ENCODE peak calls at places on chromosomes 11 and 22, in four cellular contexts. One of them, this sample, is unnamed.

GRCh38 chr11:3171931-3172560 is 6.9 kb upstream of the OSBPL5 start:
- DNase-seq in GM12878: no peak
- DNase-seq in A549: no peak
- DNase-seq in HepG2: no peak
- DNase-seq in this sample: no peak

GRCh38 chr22:38239101-38239761 is 33.6 kb downstream of the TMEM184B start:
- DNase-seq in A549: peak
- DNase-seq in GM12878: no peak
- DNase-seq in HepG2: no peak
- DNase-seq in this sample: no peak

GRCh38 chr11:130980463-130980862 is 64.2 kb upstream of the SNX19 start:
- DNase-seq in A549: no peak
- DNase-seq in GM12878: no peak
- DNase-seq in HepG2: no peak
- DNase-seq in this sample: no peak

GRCh38 chr11:120401506-120401905 is 65.3 kb downstream of the ARHGEF12 start:
- DNase-seq in GM12878: no peak
- DNase-seq in HepG2: no peak
- DNase-seq in A549: no peak
- DNase-seq in this sample: no peak

GRCh38 chr11:117187428-117187798 is 8.9 kb downstream of the SIDT2 start:
- DNase-seq in HepG2: no peak
- DNase-seq in GM12878: no peak
- DNase-seq in A549: no peak
- DNase-seq in this sample: no peak

GRCh38 chr11:65576867-65577755 is 1.3 kb downstream of the EHBP1L1 start:
- DNase-seq in HepG2: peak
- DNase-seq in GM12878: no peak
- DNase-seq in A549: peak
- DNase-seq in this sample: no peak

GRCh38 chr11:116193321-116194114 is 579.3 kb downstream of the BUD13 start:
- DNase-seq in GM12878: no peak
- DNase-seq in HepG2: peak
- DNase-seq in A549: peak
- DNase-seq in this sample: peak

GRCh38 chr22:46355369-46355995 is 20.0 kb downstream of the TRMU start:
- DNase-seq in HepG2: peak
- DNase-seq in A549: peak
- DNase-seq in GM12878: no peak
- DNase-seq in this sample: peak

GRCh38 chr22:29156507-29156906 is 49.2 kb upstream of the EMID1 start:
- DNase-seq in HepG2: peak
- DNase-seq in GM12878: no peak
- DNase-seq in A549: no peak
- DNase-seq in this sample: no peak

GRCh38 chr11:109946322-109946846 is 146.8 kb upstream of the ZC3H12C start:
- DNase-seq in GM12878: peak
- DNase-seq in HepG2: peak
- DNase-seq in A549: peak
- DNase-seq in this sample: peak

GRCh38 chr11:31956310-31956709 is 134.6 kb upstream of the RCN1 start:
- DNase-seq in HepG2: no peak
- DNase-seq in GM12878: no peak
- DNase-seq in A549: no peak
- DNase-seq in this sample: no peak

GRCh38 chr11:71305451-71306125 is 53.2 kb upstream of the SHANK2 start:
- DNase-seq in GM12878: no peak
- DNase-seq in A549: no peak
- DNase-seq in HepG2: no peak
- DNase-seq in this sample: no peak

GRCh38 chr11:75279273-75279672 is 38.7 kb downstream of the TPBGL start:
- DNase-seq in GM12878: no peak
- DNase-seq in A549: no peak
- DNase-seq in HepG2: no peak
- DNase-seq in this sample: no peak

GRCh38 chr11:59011672-59012071 is 72.4 kb downstream of the GLYATL1 start:
- DNase-seq in HepG2: no peak
- DNase-seq in GM12878: no peak
- DNase-seq in A549: no peak
- DNase-seq in this sample: no peak

GRCh38 chr11:85951428-85952107 is 96.4 kb downstream of the CCDC83 start:
- DNase-seq in GM12878: no peak
- DNase-seq in A549: no peak
- DNase-seq in HepG2: no peak
- DNase-seq in this sample: no peak

GRCh38 chr22:38240734-38241252 is 32.0 kb downstream of the TMEM184B start:
- DNase-seq in A549: peak
- DNase-seq in HepG2: no peak
- DNase-seq in GM12878: no peak
- DNase-seq in this sample: no peak

GRCh38 chr11:15569626-15570025 is 454.9 kb downstream of the INSC start:
- DNase-seq in GM12878: no peak
- DNase-seq in A549: no peak
- DNase-seq in HepG2: no peak
- DNase-seq in this sample: no peak

GRCh38 chr11:111064118-111064517 is 181.4 kb upstream of the POU2AF2 start:
- DNase-seq in A549: no peak
- DNase-seq in HepG2: no peak
- DNase-seq in GM12878: no peak
- DNase-seq in this sample: no peak

GRCh38 chr22:24727218-24727851 is 47.2 kb downstream of the PIWIL3 start:
- DNase-seq in HepG2: peak
- DNase-seq in A549: peak
- DNase-seq in GM12878: no peak
- DNase-seq in this sample: peak

GRCh38 chr11:117187799-117188481 is 9.4 kb downstream of the SIDT2 start:
- DNase-seq in HepG2: no peak
- DNase-seq in GM12878: no peak
- DNase-seq in A549: no peak
- DNase-seq in this sample: peak

GRCh38 chr22:50523806-50524663 is 1.4 kb downstream of the SCO2 start:
- DNase-seq in GM12878: no peak
- DNase-seq in HepG2: no peak
- DNase-seq in A549: no peak
- DNase-seq in this sample: peak

GRCh38 chr11:7536102-7536501 is 22.3 kb downstream of the PPFIBP2 start:
- DNase-seq in A549: peak
- DNase-seq in HepG2: no peak
- DNase-seq in GM12878: no peak
- DNase-seq in this sample: peak

GRCh38 chr22:33418483-33418882 is 360.3 kb upstream of the SYN3 start:
- DNase-seq in HepG2: no peak
- DNase-seq in GM12878: no peak
- DNase-seq in A549: no peak
- DNase-seq in this sample: no peak

GRCh38 chr11:18706330-18707243 is 8.0 kb downstream of the TMEM86A start:
- DNase-seq in HepG2: no peak
- DNase-seq in GM12878: no peak
- DNase-seq in A549: no peak
- DNase-seq in this sample: peak

GRCh38 chr11:7484645-7485044 is 661 bp upstream of the OLFML1 start:
- DNase-seq in HepG2: no peak
- DNase-seq in GM12878: no peak
- DNase-seq in A549: no peak
- DNase-seq in this sample: no peak

GRCh38 chr11:134332189-134332631 is 422 bp downstream of the GLB1L2 start:
- DNase-seq in A549: no peak
- DNase-seq in GM12878: no peak
- DNase-seq in HepG2: no peak
- DNase-seq in this sample: peak

GRCh38 chr22:27460596-27461347 is 340.8 kb downstream of the MN1 start:
- DNase-seq in GM12878: no peak
- DNase-seq in HepG2: no peak
- DNase-seq in A549: no peak
- DNase-seq in this sample: no peak

GRCh38 chr11:66529069-66529468 is 16.8 kb downstream of the ZDHHC24 start:
- DNase-seq in HepG2: no peak
- DNase-seq in A549: no peak
- DNase-seq in GM12878: no peak
- DNase-seq in this sample: no peak

GRCh38 chr11:65616575-65617001 is 1.0 kb downstream of the PCNX3 start:
- DNase-seq in A549: no peak
- DNase-seq in GM12878: no peak
- DNase-seq in HepG2: peak
- DNase-seq in this sample: no peak

GRCh38 chr11:93478841-93479240 is 64.3 kb downstream of the SMCO4 start:
- DNase-seq in GM12878: no peak
- DNase-seq in HepG2: no peak
- DNase-seq in A549: no peak
- DNase-seq in this sample: no peak

GRCh38 chr11:84249344-84250135 is 963.4 kb upstream of the CCDC90B start:
- DNase-seq in HepG2: no peak
- DNase-seq in GM12878: peak
- DNase-seq in A549: no peak
- DNase-seq in this sample: no peak

DNA sequence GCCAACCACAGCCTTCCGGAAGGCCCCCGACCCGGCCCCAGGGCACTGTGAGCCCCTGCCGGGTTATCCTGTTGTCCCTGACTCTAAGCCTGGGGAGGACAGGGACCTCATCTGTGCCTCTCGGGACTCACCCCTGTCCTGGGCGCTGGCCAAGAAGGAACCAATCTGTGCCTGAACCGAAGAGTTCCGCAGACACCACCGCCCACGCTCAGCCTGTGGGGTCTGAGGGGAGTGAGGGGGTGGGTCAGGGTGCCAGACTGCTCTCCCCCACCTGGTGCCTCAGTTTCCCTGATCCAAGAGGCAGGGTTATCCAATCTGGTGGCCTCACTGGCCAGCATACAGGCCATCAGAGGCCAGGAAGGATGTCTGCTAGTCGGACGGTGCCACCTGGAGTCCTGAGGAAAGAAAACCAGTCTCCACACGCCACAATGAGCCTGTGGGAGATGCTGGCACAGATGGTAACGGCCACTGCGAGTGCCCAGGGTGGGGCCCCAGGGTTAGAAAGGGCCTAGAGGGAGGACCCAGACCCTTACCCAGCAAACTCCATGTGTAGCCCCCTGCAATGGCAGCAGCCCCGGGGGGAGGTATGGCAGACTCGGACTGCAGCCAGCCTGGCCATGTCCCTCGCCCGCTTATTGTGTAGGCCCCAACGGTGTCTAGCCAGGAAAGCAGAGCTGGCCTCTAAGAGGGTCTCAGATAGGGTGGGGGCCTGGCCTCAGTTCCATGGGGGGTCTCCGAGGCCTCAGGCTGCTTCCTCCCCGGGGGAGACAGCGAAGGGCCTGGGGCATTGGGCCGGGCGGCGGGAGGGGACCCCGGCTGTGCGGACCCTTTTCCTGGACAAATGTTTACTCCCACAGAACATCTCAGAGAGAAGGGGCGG is 827 bp upstream of the TNNT3 start:
- DNase-seq in A549: no peak
- DNase-seq in HepG2: no peak
- DNase-seq in GM12878: no peak
- DNase-seq in this sample: peak
- TF ChIP-seq PBX3 in A549: no peak
- TF ChIP-seq PBX3 in HepG2: no peak
- TF ChIP-seq PBX3 in GM12878: no peak
- TF ChIP-seq PBX3 in this sample: no peak

DNA sequence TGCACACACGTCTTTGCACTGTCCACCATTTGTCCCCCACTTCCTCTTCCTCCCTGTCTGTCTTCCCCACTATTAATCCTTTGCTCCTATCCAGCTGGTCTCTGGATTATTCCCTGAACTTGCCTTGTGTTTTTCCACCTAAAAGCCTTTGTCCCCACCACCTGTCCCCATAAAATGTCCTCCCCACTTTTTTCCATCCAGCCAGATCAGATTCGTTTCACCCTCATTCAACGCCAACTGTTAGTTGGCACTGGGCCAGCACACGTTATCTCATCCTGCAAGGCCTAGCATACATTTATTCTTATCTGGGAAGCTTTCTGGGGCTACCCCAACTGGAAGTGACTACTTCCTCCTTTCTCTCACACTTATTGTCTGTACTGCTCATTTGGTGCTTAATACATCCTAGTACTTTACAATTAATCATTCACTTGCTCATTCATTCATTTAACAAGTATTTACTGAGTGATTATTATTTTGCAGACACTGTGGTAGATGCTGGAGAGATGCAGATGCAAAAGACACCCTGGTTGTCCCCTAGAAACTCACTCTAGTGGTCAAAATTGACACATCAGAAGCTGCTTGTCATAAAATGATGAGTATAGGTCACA is 96.2 kb downstream of the RASSF10 start:
- DNase-seq in A549: no peak
- DNase-seq in GM12878: no peak
- DNase-seq in HepG2: no peak
- DNase-seq in this sample: peak
- TF ChIP-seq MAX in A549: no peak
- TF ChIP-seq MAX in GM12878: no peak
- TF ChIP-seq MAX in HepG2: no peak
- TF ChIP-seq MAX in this sample: no peak

GRCh38 chr11:43021466-43021865 is 290.3 kb upstream of the API5 start:
- DNase-seq in A549: no peak
- DNase-seq in HepG2: peak
- DNase-seq in GM12878: no peak
- DNase-seq in this sample: peak
- TF ChIP-seq CTCF in A549: no peak
- TF ChIP-seq CTCF in HepG2: peak
- TF ChIP-seq CTCF in GM12878: peak
- TF ChIP-seq CTCF in this sample: no peak

DNA sequence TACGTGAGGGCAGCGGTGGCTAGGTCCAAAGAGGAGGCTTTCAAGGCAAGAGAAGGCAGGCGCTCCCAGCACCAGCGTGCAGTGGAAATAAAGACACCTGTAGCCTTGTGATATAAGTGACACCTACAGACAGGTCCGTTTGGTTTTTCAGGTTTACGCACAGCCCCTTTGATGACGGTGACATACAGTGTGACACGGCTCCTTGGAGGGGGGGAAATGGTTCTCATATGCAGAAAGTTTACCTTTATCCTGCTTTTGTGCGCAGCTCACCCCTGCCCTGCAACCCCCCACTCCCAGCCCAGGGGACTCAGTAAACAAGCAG is at the start of gene ELF5:
- DNase-seq in A549: no peak
- DNase-seq in GM12878: no peak
- DNase-seq in HepG2: no peak
- DNase-seq in this sample: no peak
- TF ChIP-seq PBX3 in A549: no peak
- TF ChIP-seq PBX3 in GM12878: no peak
- TF ChIP-seq PBX3 in HepG2: no peak
- TF ChIP-seq PBX3 in this sample: no peak

GRCh38 chr11:20373568-20374209 is 10.2 kb downstream of the HTATIP2 start:
- DNase-seq in A549: no peak
- DNase-seq in GM12878: no peak
- DNase-seq in HepG2: no peak
- DNase-seq in this sample: no peak
- TF ChIP-seq MAX in A549: no peak
- TF ChIP-seq MAX in GM12878: no peak
- TF ChIP-seq MAX in HepG2: no peak
- TF ChIP-seq MAX in this sample: no peak

DNA sequence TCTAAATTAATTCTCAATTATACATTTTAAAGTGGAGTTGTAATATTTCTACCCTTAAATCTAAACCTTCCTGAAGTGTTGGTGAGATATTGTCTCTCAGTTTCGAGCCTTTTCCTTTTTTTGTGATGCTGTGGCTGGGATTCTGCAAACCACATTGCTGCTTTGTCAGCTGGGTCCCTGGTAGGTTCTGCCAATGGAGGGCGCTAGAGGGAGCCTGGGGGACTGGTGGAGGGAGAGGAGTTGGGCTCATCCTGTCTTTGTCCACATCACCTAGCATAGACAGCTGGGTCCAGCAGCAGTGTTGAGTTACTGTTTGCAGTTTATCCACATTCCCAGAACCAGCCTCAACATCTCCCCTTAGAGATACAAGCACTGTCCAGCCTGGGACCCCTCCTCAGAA is 41.0 kb downstream of the TRAF6 start:
- DNase-seq in A549: no peak
- DNase-seq in HepG2: no peak
- DNase-seq in GM12878: no peak
- DNase-seq in this sample: no peak
- TF ChIP-seq CTCF in A549: no peak
- TF ChIP-seq CTCF in HepG2: no peak
- TF ChIP-seq CTCF in GM12878: no peak
- TF ChIP-seq CTCF in this sample: peak

This sample was measured in SK-N-SH.